ENCODE peak calls at places on chromosomes 7 and 10, in ten cellular contexts. S is esophagus squamous epithelium; C is NT2/D1; U is GM23338; M is BE2C; R is WERI-Rb-1; E is mesendoderm; J is CD8-positive, alpha-beta T cell; A is GM23248; D is fibroblast of lung. N is an unnamed sample. For H3K36me3, the result is how much of the 10 kb centered on the place peaks cover.

GRCh38 chr10:63268139-63268797 is 135.1 kb downstream of the NRBF2 start:
- DNase-seq in S (no peak), C (no peak), U (peak), M (no peak), R (no peak), E (peak), J (no peak), A (peak), D (no peak), N (no peak)

GRCh38 chr7:151599401-151600227 is 79.9 kb upstream of the RHEB start:
- DNase-seq in S (no peak), C (peak), U (no peak), M (no peak), R (no peak), E (peak), J (no peak), A (peak), D (peak), N (peak)

GRCh38 chr10:86963341-86963919 is 4.9 kb upstream of the ADIRF start:
- DNase-seq in S (no peak), C (no peak), U (no peak), M (no peak), R (no peak), E (no peak), J (no peak), A (no peak), D (no peak), N (no peak)

GRCh38 chr10:101140084-101140949 is 9.2 kb downstream of the TLX1 start:
- DNase-seq in S (no peak), C (no peak), U (peak), M (no peak), R (no peak), E (no peak), J (no peak), A (no peak), D (no peak), N (no peak)

GRCh38 chr7:95155965-95156364 is 168.4 kb downstream of the PON1 start:
- DNase-seq in S (no peak), C (no peak), U (no peak), M (no peak), R (no peak), E (no peak), J (no peak), A (no peak), D (no peak), N (no peak)

GRCh38 chr10:95387383-95387782 is 96.6 kb upstream of the PDLIM1 start:
- DNase-seq in S (no peak), C (no peak), U (no peak), M (no peak), R (no peak), E (no peak), J (no peak), A (no peak), D (no peak), N (no peak)

GRCh38 chr10:131257027-131257426 is 54.5 kb downstream of the TCERG1L start:
- DNase-seq in S (no peak), C (no peak), U (no peak), M (no peak), R (no peak), E (no peak), J (no peak), A (no peak), D (no peak), N (no peak)

GRCh38 chr7:105876964-105877601 is 684 bp upstream of the ATXN7L1 start:
- DNase-seq in S (no peak), C (peak), U (peak), M (peak), R (peak), E (peak), J (no peak), A (peak), D (peak), N (no peak)

GRCh38 chr10:22988581-22989360 is 60.9 kb downstream of the ARMC3 start:
- DNase-seq in S (no peak), C (peak), U (peak), M (peak), R (peak), E (peak), J (peak), A (peak), D (peak), N (no peak)

GRCh38 chr10:70115948-70116682 is 16.5 kb downstream of the AIFM2 start:
- DNase-seq in S (no peak), C (peak), U (peak), M (peak), R (peak), E (peak), J (peak), A (peak), D (peak), N (no peak)

GRCh38 chr10:31622993-31623392 is 304.0 kb downstream of the ZEB1 start:
- DNase-seq in S (no peak), C (no peak), U (peak), M (no peak), R (no peak), E (peak), J (no peak), A (peak), D (peak), N (peak)

GRCh38 chr10:132037676-132037975 is 28.1 kb upstream of the JAKMIP3 start:
- DNase-seq in S (no peak), C (peak), U (peak), M (no peak), R (no peak), E (peak), J (no peak), A (no peak), D (no peak), N (no peak)

GRCh38 chr7:41238851-41239331 is 464.0 kb downstream of the INHBA start:
- DNase-seq in S (no peak), C (no peak), U (no peak), M (no peak), R (no peak), E (no peak), J (no peak), A (peak), D (no peak), N (peak)

GRCh38 chr7:127920787-127921438 is 110.3 kb downstream of the LRRC4 start:
- DNase-seq in S (no peak), C (no peak), U (no peak), M (no peak), R (no peak), E (no peak), J (no peak), A (peak), D (peak), N (peak)

GRCh38 chr7:150325110-150325611 is 1.8 kb upstream of the ACTR3C start:
- DNase-seq in S (no peak), C (no peak), U (no peak), M (no peak), R (no peak), E (no peak), J (no peak), A (no peak), D (peak), N (no peak)

GRCh38 chr7:142865766-142866165 is 10.9 kb downstream of the EPHB6 start:
- DNase-seq in S (no peak), C (no peak), U (no peak), M (no peak), R (no peak), E (no peak), J (no peak), A (no peak), D (no peak), N (no peak)

GRCh38 chr10:8778713-8779112 is 724.2 kb downstream of the GATA3 start:
- DNase-seq in S (no peak), C (no peak), U (peak), M (no peak), R (no peak), E (peak), J (no peak), A (no peak), D (no peak), N (no peak)

GRCh38 chr7:157654350-157654749 is 317.5 kb downstream of the DNAJB6 start:
- DNase-seq in S (no peak), C (no peak), U (no peak), M (no peak), R (no peak), E (no peak), J (no peak), A (no peak), D (no peak), N (no peak)

GRCh38 chr10:12019343-12019971 is 23.2 kb downstream of the UPF2 start:
- DNase-seq in S (no peak), C (no peak), U (no peak), M (no peak), R (no peak), E (no peak), J (no peak), A (peak), D (peak), N (no peak)

GRCh38 chr7:95915731-95916130 is 143.4 kb downstream of the DYNC1I1 start:
- DNase-seq in S (no peak), C (no peak), U (no peak), M (no peak), R (no peak), E (no peak), J (no peak), A (peak), D (peak), N (no peak)

GRCh38 chr10:17836917-17837316 is 27.8 kb downstream of the MRC1 start:
- DNase-seq in S (no peak), C (peak), U (peak), M (peak), R (no peak), E (peak), J (no peak), A (peak), D (peak), N (no peak)

GRCh38 chr10:29712108-29712507 is 77.3 kb upstream of the SVIL start:
- DNase-seq in S (no peak), C (no peak), U (peak), M (peak), R (no peak), E (peak), J (no peak), A (no peak), D (peak), N (no peak)

GRCh38 chr7:154748387-154748786 is 254.5 kb downstream of the PAXIP1 start:
- DNase-seq in S (no peak), C (no peak), U (no peak), M (peak), R (no peak), E (no peak), J (no peak), A (no peak), D (no peak), N (no peak)

GRCh38 chr7:86913709-86914108 is 145.7 kb downstream of the ELAPOR2 start:
- DNase-seq in S (no peak), C (no peak), U (no peak), M (no peak), R (no peak), E (no peak), J (no peak), A (peak), D (no peak), N (peak)

GRCh38 chr10:86671985-86672710 is 3.8 kb downstream of the LDB3 start:
- DNase-seq in S (no peak), C (no peak), U (peak), M (peak), R (no peak), E (peak), J (no peak), A (no peak), D (no peak), N (no peak)

GRCh38 chr10:102669206-102670064 is 25.2 kb downstream of the TRIM8 start:
- DNase-seq in S (no peak), C (no peak), U (peak), M (peak), R (no peak), E (peak), J (no peak), A (peak), D (peak), N (no peak)

GRCh38 chr10:111392910-111393309 is 316.1 kb downstream of the ADRA2A start:
- DNase-seq in S (no peak), C (no peak), U (no peak), M (no peak), R (no peak), E (no peak), J (no peak), A (peak), D (no peak), N (peak)

GRCh38 chr10:126092806-126093205 is 196.4 kb downstream of the FANK1 start:
- DNase-seq in S (no peak), C (no peak), U (no peak), M (no peak), R (no peak), E (no peak), J (no peak), A (peak), D (no peak), N (no peak)

GRCh38 chr7:50513166-50513871 is 51.9 kb downstream of the DDC start:
- DNase-seq in S (no peak), C (no peak), U (no peak), M (no peak), R (no peak), E (no peak), J (no peak), A (no peak), D (no peak), N (no peak)

GRCh38 chr7:128000854-128001265 is 30.4 kb downstream of the LRRC4 start:
- DNase-seq in S (no peak), C (no peak), U (no peak), M (no peak), R (no peak), E (no peak), J (no peak), A (no peak), D (no peak), N (no peak)

GRCh38 chr10:50437248-50437647 is 185.9 kb upstream of the ASAH2 start:
- DNase-seq in S (no peak), C (no peak), U (no peak), M (no peak), R (no peak), E (no peak), J (no peak), A (no peak), D (no peak), N (no peak)

GRCh38 chr10:51074238-51075028 is at the start of gene PRKG1:
- DNase-seq in S (no peak), C (peak), U (peak), M (peak), R (peak), E (peak), J (no peak), A (peak), D (peak), N (peak)

GRCh38 chr10:93872776-93873175 is 21.0 kb upstream of the SLC35G1 start:
- DNase-seq in S (no peak), C (no peak), U (no peak), M (no peak), R (peak), E (no peak), J (no peak), A (no peak), D (peak), N (no peak)

GRCh38 chr7:45653209-45653907 is 79.2 kb downstream of the ADCY1 start:
- DNase-seq in S (no peak), C (no peak), U (no peak), M (no peak), R (no peak), E (no peak), J (no peak), A (no peak), D (no peak), N (no peak)

DNA sequence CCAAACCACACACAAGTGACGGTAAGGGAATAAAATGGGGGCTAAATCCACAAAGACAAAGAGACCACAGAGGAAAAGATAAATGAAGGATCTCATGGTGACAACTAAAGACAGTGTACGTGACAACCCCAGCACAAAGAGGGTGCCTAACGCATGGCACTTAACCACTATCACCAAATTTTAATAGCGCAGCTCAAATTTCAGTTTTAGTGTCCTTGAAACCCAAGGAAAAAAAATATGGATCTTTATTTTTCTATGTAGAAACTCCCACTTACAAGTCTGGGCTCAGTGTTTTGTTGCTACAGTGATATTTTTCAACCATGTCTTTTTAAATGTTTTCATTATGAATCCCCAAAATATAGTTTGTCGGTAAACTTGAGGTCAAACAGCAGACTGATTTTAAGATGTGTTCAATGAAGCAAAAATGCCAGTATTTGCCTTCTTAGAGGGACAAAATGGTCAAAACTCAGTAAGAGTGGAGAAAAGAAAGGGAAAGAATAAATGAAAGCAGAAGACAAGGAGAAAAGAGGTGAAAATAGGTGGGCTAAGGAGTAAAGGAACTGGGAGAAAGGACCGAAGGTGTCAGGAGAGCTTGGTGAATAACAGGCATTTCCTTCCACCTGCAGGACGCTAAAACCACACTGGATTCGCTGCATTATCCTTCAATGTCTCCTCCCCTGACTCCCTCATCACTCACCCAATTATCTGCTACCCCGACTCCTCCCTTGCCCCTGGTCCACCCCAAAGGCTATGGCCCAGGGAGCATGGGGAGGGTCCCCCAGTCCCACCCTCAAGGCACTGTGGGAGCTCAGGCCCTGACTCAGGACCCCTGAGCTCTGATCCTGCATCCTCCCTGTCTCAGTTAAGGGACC is 3.5 kb downstream of the ASB13 start:
- DNase-seq in S (no peak), C (no peak), U (peak), M (no peak), R (no peak), E (no peak), J (no peak), A (no peak), D (no peak), N (no peak)
- H3K36me3 ChIP-seq in S (under half), C (under half), U (under half), M (under half), R (under half), E (under half), J (under half), A (under half), D (under half), N (under half)

DNA sequence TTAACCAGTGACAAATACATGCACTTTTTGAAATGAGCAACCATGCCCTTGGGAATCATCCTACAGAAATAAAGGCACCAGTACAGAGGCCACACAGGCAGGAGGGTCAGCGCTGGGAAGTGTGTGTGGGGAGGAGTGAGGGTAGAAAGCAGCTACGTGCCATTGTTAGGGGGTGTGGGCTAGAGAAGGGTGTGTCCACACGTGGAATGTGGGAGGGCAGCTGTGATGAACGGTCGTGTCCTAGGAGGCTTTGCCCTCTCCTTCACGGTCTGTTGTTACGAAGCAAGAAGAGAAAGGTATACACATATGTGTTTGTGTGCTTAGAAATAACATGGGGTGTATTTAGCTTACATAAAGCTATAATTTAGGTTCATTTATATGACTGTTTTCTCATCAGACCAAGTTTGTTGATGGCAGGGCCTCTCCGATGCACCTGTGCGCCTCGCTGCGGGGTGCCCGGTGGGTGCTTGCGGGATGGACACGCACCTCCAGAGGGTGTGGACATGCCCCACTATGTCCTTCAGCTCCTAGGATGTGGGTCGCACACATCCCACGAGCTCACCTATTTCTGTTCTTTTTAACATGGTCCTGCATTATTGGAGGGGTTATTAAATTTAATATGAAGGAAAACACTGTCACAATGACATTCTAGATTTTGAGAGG is 16.9 kb upstream of the GET4 start:
- DNase-seq in S (no peak), C (no peak), U (no peak), M (no peak), R (no peak), E (no peak), J (no peak), A (no peak), D (no peak), N (no peak)
- H3K36me3 ChIP-seq in S (half or more), C (half or more), U (under half), M (half or more), R (half or more), E (under half), J (under half), A (under half), D (under half), N (under half)

DNA sequence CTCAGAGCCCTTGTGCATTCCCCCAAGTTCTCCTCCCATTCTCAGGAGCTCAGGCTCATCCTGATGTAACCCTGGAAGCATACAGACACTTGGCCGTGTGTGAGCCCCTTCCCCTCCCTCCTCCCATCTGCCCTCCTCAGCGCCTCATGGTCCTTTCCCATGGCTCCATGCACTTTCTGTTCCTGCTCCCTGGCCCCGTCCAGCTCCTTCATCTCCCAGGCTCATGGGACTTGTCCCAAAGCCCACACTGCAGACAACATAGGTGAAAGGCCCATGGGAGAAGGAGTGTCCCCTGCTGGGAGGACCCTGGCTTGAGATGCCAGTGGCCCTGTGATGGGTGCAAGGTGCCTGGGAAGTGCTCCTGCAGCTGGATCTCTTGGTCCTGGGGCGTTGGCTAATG is 24.2 kb upstream of the SLC29A3 start:
- DNase-seq in S (no peak), C (no peak), U (no peak), M (no peak), R (no peak), E (no peak), J (no peak), A (no peak), D (no peak), N (no peak)
- H3K36me3 ChIP-seq in S (half or more), C (half or more), U (under half), M (half or more), R (under half), E (under half), J (under half), A (under half), D (under half), N (under half)

DNA sequence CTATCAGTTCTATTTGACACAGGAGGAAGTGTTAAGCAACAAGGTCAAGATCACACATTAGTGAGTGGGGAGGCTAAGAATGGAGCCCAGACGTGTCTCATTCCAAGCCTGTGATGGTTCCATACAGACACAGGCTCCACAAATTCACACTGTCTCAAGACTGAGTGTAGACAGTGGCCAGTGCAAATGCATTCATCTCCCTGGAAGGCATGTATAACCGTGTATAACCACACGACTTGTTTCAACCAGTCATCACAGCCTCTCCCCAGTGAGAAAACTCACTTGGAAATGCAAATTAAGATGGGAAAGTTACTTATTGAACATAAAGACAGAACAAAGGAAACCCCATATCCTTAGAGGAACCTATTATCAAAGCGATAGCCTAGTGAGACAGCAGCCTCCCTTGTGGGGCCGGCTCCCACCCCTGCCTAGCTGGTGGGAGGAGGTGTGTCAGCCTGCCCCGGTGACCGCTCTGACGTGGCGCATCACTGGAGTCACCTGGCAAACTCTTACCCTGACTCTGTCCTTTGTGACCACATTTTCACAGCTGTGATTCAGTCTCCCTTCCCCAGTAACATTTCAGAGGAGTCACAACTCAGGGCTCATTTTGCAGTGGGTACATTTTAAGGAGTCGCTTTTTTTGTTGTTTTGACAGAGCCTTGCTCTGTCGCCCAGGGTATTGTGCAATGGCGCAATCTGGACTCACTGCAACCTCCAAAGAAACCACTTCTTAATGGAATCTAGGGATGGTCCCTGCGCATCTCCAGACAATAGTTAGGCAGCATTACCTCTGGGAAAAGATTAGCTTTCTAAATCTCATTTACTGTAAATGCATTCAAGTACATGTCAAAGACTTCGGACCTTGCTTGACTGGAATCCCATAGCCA is 126.6 kb upstream of the PARD3 start:
- DNase-seq in S (no peak), C (no peak), U (no peak), M (no peak), R (no peak), E (no peak), J (no peak), A (peak), D (no peak), N (no peak)
- H3K36me3 ChIP-seq in S (under half), C (under half), U (under half), M (under half), R (under half), E (under half), J (under half), A (under half), D (under half), N (under half)

GRCh38 chr7:158781976-158782637 is 47.2 kb downstream of the ESYT2 start:
- DNase-seq in S (no peak), C (no peak), U (no peak), M (no peak), R (no peak), E (no peak), J (no peak), A (no peak), D (no peak), N (no peak)
- H3K36me3 ChIP-seq in S (half or more), C (half or more), U (under half), M (under half), R (under half), E (under half), J (under half), A (under half), D (under half), N (under half)

N was measured in BJ.